ENCODE peak calls at places on chromosome 9, in four cellular contexts. I is Panc1, F is neural progenitor cell, J is hepatocyte. C is an unnamed sample.

GRCh38 chr9:135568026-135568425 is 6.5 kb downstream of the PAEP start:
- DNase-seq in I (no peak), F (no peak), J (no peak), C (no peak)

GRCh38 chr9:82560457-82560904 is 502.5 kb downstream of the RASEF start:
- DNase-seq in I (no peak), F (no peak), J (peak), C (no peak)

GRCh38 chr9:127163409-127163808 is 41.0 kb upstream of the ANGPTL2 start:
- DNase-seq in J (no peak), F (no peak), I (no peak), C (no peak)

GRCh38 chr9:35859310-35859994 is 10.7 kb downstream of the OR13J1 start:
- DNase-seq in J (no peak), I (no peak), F (no peak), C (no peak)

GRCh38 chr9:136260521-136260920 is 14.9 kb upstream of the QSOX2 start:
- DNase-seq in J (no peak), F (no peak), I (no peak), C (no peak)

GRCh38 chr9:30075451-30076199 is 2308.8 kb upstream of the ACO1 start:
- DNase-seq in I (no peak), F (no peak), J (peak), C (peak)

GRCh38 chr9:10204276-10204675 is 408.5 kb downstream of the PTPRD start:
- DNase-seq in F (no peak), J (no peak), I (no peak), C (no peak)

GRCh38 chr9:24073237-24073636 is 247.2 kb upstream of the ELAVL2 start:
- DNase-seq in J (no peak), F (no peak), I (no peak), C (no peak)

GRCh38 chr9:20511680-20512079 is 110.6 kb downstream of the MLLT3 start:
- DNase-seq in F (no peak), I (no peak), J (no peak), C (no peak)

GRCh38 chr9:129451089-129451656 is 169.7 kb downstream of the C9orf50 start:
- DNase-seq in J (no peak), I (no peak), F (no peak), C (no peak)

GRCh38 chr9:105341784-105342183 is 97.3 kb downstream of the SLC44A1 start:
- DNase-seq in F (no peak), J (no peak), I (no peak), C (no peak)

GRCh38 chr9:79603222-79603925 is 31.6 kb downstream of the TLE4 start:
- DNase-seq in I (no peak), F (no peak), J (no peak), C (no peak)
- TF ChIP-seq CTCF in I (no peak), F (no peak), J (no peak), C (no peak)

GRCh38 chr9:76373173-76373771 is 21.0 kb downstream of the RFK start:
- DNase-seq in F (no peak), J (peak), I (no peak), C (peak)
- TF ChIP-seq CTCF in F (no peak), J (no peak), I (no peak), C (no peak)

GRCh38 chr9:106526805-106527204 is 336.2 kb upstream of the ZNF462 start:
- DNase-seq in F (no peak), J (no peak), I (no peak), C (no peak)
- TF ChIP-seq CTCF in F (no peak), J (no peak), I (no peak), C (no peak)

GRCh38 chr9:101706929-101707328 is 31.5 kb downstream of the GRIN3A start:
- DNase-seq in F (no peak), I (no peak), J (no peak), C (no peak)

GRCh38 chr9:101705135-101705661 is 33.2 kb downstream of the GRIN3A start:
- DNase-seq in I (no peak), F (peak), J (peak), C (peak)

GRCh38 chr9:101707708-101708107 is 30.7 kb downstream of the GRIN3A start:
- DNase-seq in F (no peak), J (no peak), I (no peak), C (no peak)

GRCh38 chr9:101706261-101706798 is 32.1 kb downstream of the GRIN3A start:
- DNase-seq in I (no peak), F (no peak), J (peak), C (no peak)

GRCh38 chr9:101702257-101702656 is 36.2 kb downstream of the GRIN3A start:
- DNase-seq in I (no peak), J (no peak), F (no peak), C (no peak)
- TF ChIP-seq CTCF in I (no peak), J (no peak), F (no peak), C (no peak)